ENCODE peak calls at places on chromosomes 3 and 15, in four cellular contexts. P is ELR, A is endothelial cell, R is left ventricle myocardium inferior. U is an unnamed sample.

GRCh38 chr15:77371850-77372249 is 48.1 kb downstream of the PEAK1 start:
- DNase-seq in P (no peak), A (no peak), R (no peak), U (no peak)

GRCh38 chr3:182637350-182638197 is 155.7 kb upstream of the ATP11B start:
- DNase-seq in P (no peak), A (no peak), R (no peak), U (no peak)

GRCh38 chr3:108599677-108600409 is 10.3 kb downstream of the DZIP3 start:
- DNase-seq in P (no peak), A (no peak), R (no peak), U (no peak)

GRCh38 chr3:128343287-128344045 is 123.2 kb downstream of the DNAJB8 start:
- DNase-seq in P (peak), A (peak), R (no peak), U (peak)

GRCh38 chr15:34049096-34049495 is 10.1 kb upstream of the AVEN start:
- DNase-seq in P (peak), A (no peak), R (no peak), U (peak)

GRCh38 chr3:48431224-48432029 is 1.5 kb upstream of the PLXNB1 start:
- DNase-seq in P (no peak), A (no peak), R (no peak), U (no peak)

GRCh38 chr3:156676467-156677119 is 2.2 kb downstream of the TIPARP start:
- DNase-seq in P (peak), A (no peak), R (no peak), U (no peak)

GRCh38 chr3:174342941-174343431 is 516.1 kb upstream of the NAALADL2 start:
- DNase-seq in P (no peak), A (no peak), R (no peak), U (peak)

U was measured in cardiac muscle cell.